ENCODE peak calls at places on chromosomes 4 and X, in seven cellular contexts. B is NCI-H2029 treated with DMSO at 0.1 percent for 48 hours, H is breast epithelium, S is NCI-H226, E is fibroblast of pulmonary artery, K is lower lobe of right lung, V is left ventricle myocardium inferior. A is an unnamed sample.
A peak's percentile ranks its signal among the peaks of the same experiment; 100 is the strongest.

GRCh38 chr4:124167602-124168001 is 544.9 kb downstream of the ANKRD50 start:
- DNase-seq in H (no peak), S (no peak), B (no peak), V (no peak), E (peak; percentile 21), K (no peak), A (no peak)

GRCh38 chr4:38387348-38387747 is 276.7 kb upstream of the KLF3 start:
- DNase-seq in K (peak; percentile 80), B (peak; percentile 77), H (no peak), V (peak; percentile 47), S (peak; percentile 90), E (peak; percentile 94), A (no peak)

GRCh38 chrX:70262952-70263567 is 3.1 kb upstream of the P2RY4 start:
- DNase-seq in K (no peak), E (peak; percentile 46), H (peak; percentile 53), V (peak; percentile 18), S (peak; percentile 27), B (peak; percentile 13), A (peak; percentile 62)

GRCh38 chr4:75289843-75290616 is 224.2 kb downstream of the RCHY1 start:
- DNase-seq in B (peak; percentile 60), H (no peak), V (no peak), K (no peak), S (no peak), E (peak; percentile 12), A (peak; percentile 55)

GRCh38 chr4:152304220-152304619 is 231.7 kb downstream of the FBXW7 start:
- DNase-seq in K (no peak), H (no peak), B (no peak), V (no peak), E (no peak), S (no peak), A (no peak)

GRCh38 chr4:41323706-41324105 is 67.0 kb downstream of the UCHL1 start:
- DNase-seq in K (no peak), V (no peak), S (peak; percentile 58), H (no peak), E (peak; percentile 22), B (no peak), A (no peak)

GRCh38 chr4:80196259-80197131 is 808 bp upstream of the PRDM8 start:
- DNase-seq in S (no peak), V (no peak), H (no peak), B (no peak), K (no peak), E (no peak), A (no peak)

GRCh38 chr4:13527983-13528822 is 16.1 kb downstream of the NKX3-2 start:
- DNase-seq in H (no peak), E (no peak), B (no peak), K (no peak), V (no peak), S (no peak), A (peak; percentile 39)

GRCh38 chr4:86853209-86853608 is 4.0 kb upstream of the SLC10A6 start:
- DNase-seq in E (no peak), H (no peak), V (no peak), S (no peak), K (no peak), B (no peak), A (no peak)

GRCh38 chr4:103046416-103047290 is 27.1 kb upstream of the SLC9B1 start:
- DNase-seq in S (peak; percentile 20), H (no peak), K (no peak), V (no peak), E (peak; percentile 68), B (peak; percentile 11), A (peak; percentile 81)

GRCh38 chrX:2498781-2499302 is 1.9 kb downstream of the DHRSX start:
- DNase-seq in S (no peak), E (peak; percentile 41), V (no peak), B (no peak), H (no peak), K (no peak), A (no peak)

GRCh38 chr4:114015444-114015899 is 36.0 kb upstream of the ARSJ start:
- DNase-seq in V (no peak), H (no peak), S (peak; percentile 97), K (no peak), E (peak; percentile 100), B (no peak), A (no peak)

GRCh38 chrX:103533428-103534216 is 14.3 kb upstream of the RAB40A start:
- DNase-seq in E (peak; percentile 83), H (peak; percentile 76), S (no peak), V (peak; percentile 71), B (peak; percentile 20), K (peak; percentile 65), A (peak; percentile 65)